ENCODE peak calls at places on chromosomes 12 and 14, in eight cellular contexts. X is upper lobe of left lung, Y is stomach, P is sigmoid colon, W is transverse colon, V is H1, E is K562, K is SK-N-SH. O is an unnamed sample.
A peak's percentile ranks its signal among the peaks of the same experiment; 100 is the strongest.

GRCh38 chr14:21227150-21227549 is 42.1 kb downstream of the HNRNPC start:
- DNase-seq in X (no peak), Y (no peak), P (no peak), W (no peak), V (no peak), E (no peak), K (no peak), O (no peak)

GRCh38 chr12:49126852-49127763 is 4.1 kb downstream of the TUBA1B start:
- DNase-seq in X (no peak), Y (no peak), P (peak; percentile 3), W (no peak), V (no peak), E (no peak), K (no peak), O (peak; percentile 10)

GRCh38 chr12:112992541-112993398 is 14.5 kb downstream of the OAS2 start:
- DNase-seq in X (no peak), Y (peak; percentile 53), P (no peak), W (peak; percentile 54), V (peak; percentile 91), E (peak; percentile 83), K (peak; percentile 70), O (peak; percentile 70)

GRCh38 chr12:68976304-68976915 is 43.4 kb upstream of the CPM start:
- DNase-seq in X (no peak), Y (no peak), P (no peak), W (no peak), V (no peak), E (no peak), K (no peak), O (no peak)

GRCh38 chr14:33404054-33404453 is 465.4 kb downstream of the NPAS3 start:
- DNase-seq in X (no peak), Y (no peak), P (no peak), W (no peak), V (no peak), E (no peak), K (no peak), O (no peak)

GRCh38 chr14:61401461-61401860 is 80.1 kb downstream of the PRKCH start:
- DNase-seq in X (no peak), Y (no peak), P (no peak), W (no peak), V (no peak), E (no peak), K (no peak), O (no peak)

GRCh38 chr12:13784504-13784903 is 196.9 kb downstream of the GRIN2B start:
- DNase-seq in X (no peak), Y (no peak), P (no peak), W (no peak), V (no peak), E (no peak), K (no peak), O (no peak)

GRCh38 chr14:30283822-30284446 is 275.0 kb upstream of the G2E3 start:
- DNase-seq in X (peak; percentile 21), Y (no peak), P (no peak), W (no peak), V (peak; percentile 77), E (peak; percentile 14), K (peak; percentile 7), O (no peak)

GRCh38 chr12:117679776-117680175 is 289.0 kb downstream of the KSR2 start:
- DNase-seq in X (no peak), Y (no peak), P (no peak), W (no peak), V (no peak), E (no peak), K (no peak), O (no peak)

GRCh38 chr14:94665121-94665520 is 52.9 kb downstream of the SERPINA3 start:
- DNase-seq in X (no peak), Y (no peak), P (peak; percentile 34), W (no peak), V (no peak), E (no peak), K (no peak), O (no peak)

GRCh38 chr12:49941556-49942511 is 8.7 kb upstream of the AQP2 start:
- DNase-seq in X (peak; percentile 16), Y (no peak), P (no peak), W (no peak), V (no peak), E (no peak), K (no peak), O (no peak)

GRCh38 chr14:39303100-39303499 is 69.4 kb downstream of the MIA2 start:
- DNase-seq in X (no peak), Y (no peak), P (no peak), W (no peak), V (no peak), E (no peak), K (no peak), O (no peak)

GRCh38 chr14:100297320-100298300 is 8.6 kb downstream of the SLC25A29 start:
- DNase-seq in X (peak; percentile 88), Y (peak; percentile 76), P (peak; percentile 96), W (peak; percentile 72), V (no peak), E (no peak), K (peak; percentile 30), O (peak; percentile 88)

GRCh38 chr14:92938235-92938875 is 15.4 kb downstream of the CHGA start:
- DNase-seq in X (no peak), Y (no peak), P (no peak), W (no peak), V (no peak), E (no peak), K (no peak), O (no peak)

GRCh38 chr12:77152623-77153193 is 87.3 kb upstream of the E2F7 start:
- DNase-seq in X (no peak), Y (no peak), P (no peak), W (no peak), V (no peak), E (no peak), K (no peak), O (no peak)

GRCh38 chr14:105187116-105187515 is 6.0 kb upstream of the NUDT14 start:
- DNase-seq in X (peak; percentile 71), Y (no peak), P (no peak), W (no peak), V (no peak), E (no peak), K (no peak), O (no peak)

GRCh38 chr14:31949709-31950108 is 127.4 kb upstream of the ARHGAP5 start:
- DNase-seq in X (no peak), Y (no peak), P (no peak), W (no peak), V (no peak), E (no peak), K (no peak), O (no peak)

GRCh38 chr14:32073537-32074189 is 3.4 kb upstream of the ARHGAP5 start:
- DNase-seq in X (peak; percentile 55), Y (peak; percentile 49), P (peak; percentile 64), W (peak; percentile 53), V (no peak), E (peak; percentile 41), K (peak; percentile 61), O (no peak)

GRCh38 chr12:3777206-3777809 is 24.4 kb upstream of the CRACR2A start:
- DNase-seq in X (no peak), Y (no peak), P (no peak), W (no peak), V (no peak), E (peak; percentile 17), K (peak; percentile 61), O (no peak)

GRCh38 chr12:96241484-96242256 is 47.5 kb downstream of the ELK3 start:
- DNase-seq in X (peak; percentile 60), Y (no peak), P (peak; percentile 86), W (peak; percentile 42), V (no peak), E (no peak), K (no peak), O (peak; percentile 83)

GRCh38 chr14:93073833-93074769 is 41.6 kb downstream of the ITPK1 start:
- DNase-seq in X (peak; percentile 69), Y (no peak), P (no peak), W (no peak), V (no peak), E (no peak), K (no peak), O (no peak)

GRCh38 chr14:60648169-60648933 is 926 bp downstream of the SIX1 start:
- DNase-seq in X (no peak), Y (no peak), P (no peak), W (no peak), V (no peak), E (peak; percentile 34), K (peak; percentile 53), O (no peak)

GRCh38 chr14:21086908-21087293 is 11.6 kb downstream of the ZNF219 start:
- DNase-seq in X (no peak), Y (no peak), P (no peak), W (no peak), V (no peak), E (no peak), K (no peak), O (no peak)

GRCh38 chr12:109723311-109723791 is 9.7 kb downstream of the FAM222A start:
- DNase-seq in X (no peak), Y (peak; percentile 82), P (peak; percentile 94), W (peak; percentile 67), V (no peak), E (no peak), K (peak; percentile 75), O (no peak)
- H3K27ac ChIP-seq in X (no peak overlapping the region), Y (no peak overlapping the region), P (peak overlapping the region; percentile 69), W (no peak overlapping the region), V (no peak overlapping the region), E (no peak overlapping the region), K (peak overlapping the region; percentile 92), O (no peak overlapping the region)

DNA sequence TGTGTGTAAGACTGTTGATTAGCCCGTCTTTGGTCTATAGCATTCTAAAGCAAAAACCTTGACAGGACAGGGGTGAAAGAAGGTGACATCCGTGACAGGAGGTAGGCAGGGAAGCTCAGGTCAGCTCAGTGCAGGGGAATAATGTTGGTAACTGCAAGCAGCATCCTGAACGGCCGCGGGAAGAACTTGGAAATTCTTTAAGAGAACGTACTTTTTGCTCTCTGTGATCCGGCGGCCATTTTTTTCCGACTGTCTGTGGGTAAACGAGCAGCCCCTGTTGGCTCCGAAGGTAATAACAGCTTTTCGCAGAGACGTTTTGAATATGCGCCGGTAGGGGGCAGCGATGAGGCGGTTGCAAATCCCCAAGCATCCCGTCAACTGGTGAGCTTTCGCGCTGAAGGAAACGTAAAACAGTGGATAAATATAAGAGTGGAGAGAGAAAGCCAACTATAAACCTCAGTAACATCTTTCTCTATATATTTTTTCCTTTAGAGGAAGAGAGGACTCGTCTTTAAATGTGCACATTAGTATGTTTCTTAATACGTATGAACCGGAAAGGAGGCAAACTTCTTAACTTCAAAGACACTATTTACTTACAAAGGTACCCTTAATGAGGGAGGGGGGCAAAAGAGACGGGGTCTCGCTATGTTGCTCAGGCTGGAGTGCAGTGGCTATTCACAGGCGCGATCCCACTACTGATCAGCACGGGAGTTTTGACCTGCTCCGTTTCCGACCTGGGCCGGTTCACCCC is 9.5 kb upstream of the NEMF start:
- DNase-seq in X (peak; percentile 91), Y (peak; percentile 87), P (peak; percentile 95), W (peak; percentile 88), V (peak; percentile 93), E (peak; percentile 34), K (peak; percentile 58), O (peak; percentile 96)
- TF ChIP-seq POLR2AphosphoS5 in X (no peak), Y (peak; percentile 50), P (peak; percentile 9), W (peak; percentile 50), V (no peak), E (peak; percentile 48), K (peak; percentile 18), O (no peak)

GRCh38 chr12:87529386-87529785 is 499.8 kb downstream of the C12orf50 start:
- DNase-seq in X (no peak), Y (no peak), P (no peak), W (no peak), V (no peak), E (no peak), K (no peak), O (no peak)
- TF ChIP-seq EP300 in X (no peak), Y (no peak), P (no peak), W (no peak), V (no peak), E (no peak), K (no peak), O (no peak)

GRCh38 chr14:74083161-74083560 is 1.1 kb downstream of the ALDH6A1 start:
- DNase-seq in X (no peak), Y (no peak), P (no peak), W (no peak), V (no peak), E (no peak), K (no peak), O (no peak)
- H3K27ac ChIP-seq in X (no peak overlapping the region), Y (peak overlapping the region; percentile 94), P (peak overlapping the region; percentile 90), W (peak overlapping the region; percentile 88), V (peak overlapping the region; percentile 89), E (no peak overlapping the region), K (no peak overlapping the region), O (peak overlapping the region; percentile 89)

O was measured in suprapubic skin.